ENCODE peak calls at places on chromosomes 3 and 15, in seven cellular contexts. G is GM23338, L is AG09319, Q is heart left ventricle, J is foreskin fibroblast, U is right lobe of liver, N is Peyer's patch. D is an unnamed sample.

GRCh38 chr3:181329024-181329423 is 339.5 kb upstream of the DNAJC19 start:
- DNase-seq in U (no peak), L (no peak), G (no peak), J (no peak), N (no peak), Q (no peak), D (no peak)

GRCh38 chr3:149375164-149375823 is 2.2 kb downstream of the TM4SF1 start:
- DNase-seq in J (no peak), U (no peak), N (no peak), L (no peak), G (no peak), Q (no peak), D (no peak)

GRCh38 chr15:48250640-48251076 is 44.6 kb downstream of the SLC12A1 start:
- DNase-seq in Q (peak; percentile 31), L (peak; percentile 54), N (no peak), G (peak; percentile 85), J (peak; percentile 54), U (no peak), D (no peak)

GRCh38 chr3:57967590-57967989 is 40.6 kb upstream of the FLNB start:
- DNase-seq in U (no peak), J (no peak), Q (no peak), L (no peak), G (no peak), N (peak; percentile 83), D (no peak)

GRCh38 chr3:127006781-127007436 is 24.0 kb downstream of the PLXNA1 start:
- DNase-seq in L (no peak), G (no peak), Q (no peak), N (no peak), U (no peak), J (no peak), D (no peak)

GRCh38 chr3:48184299-48184698 is 3.9 kb downstream of the CDC25A start:
- DNase-seq in N (no peak), G (no peak), L (no peak), J (no peak), U (no peak), Q (no peak), D (no peak)

GRCh38 chr3:177150970-177151627 is 46.2 kb downstream of the TBL1XR1 start:
- DNase-seq in N (no peak), Q (no peak), L (peak; percentile 10), G (no peak), U (no peak), J (peak; percentile 71), D (no peak)

GRCh38 chr3:58006661-58007060 is 1.6 kb upstream of the FLNB start:
- DNase-seq in L (no peak), N (no peak), G (no peak), Q (no peak), J (no peak), U (no peak), D (no peak)

GRCh38 chr3:161096771-161097367 is 8.3 kb downstream of the B3GALNT1 start:
- DNase-seq in J (no peak), Q (no peak), L (no peak), N (peak; percentile 52), U (no peak), G (peak; percentile 76), D (no peak)
- TF ChIP-seq CTCF in J (no peak), Q (peak; percentile 40), L (peak; percentile 19), N (peak; percentile 43), U (peak; percentile 52), G (peak; percentile 73), D (no peak)

GRCh38 chr15:68700395-68701123 is 120.1 kb downstream of the ANP32A start:
- DNase-seq in Q (peak; percentile 83), J (peak; percentile 48), N (no peak), L (no peak), U (no peak), G (peak; percentile 59), D (no peak)
- TF ChIP-seq CTCF in Q (no peak), J (no peak), N (no peak), L (no peak), U (no peak), G (no peak), D (no peak)

GRCh38 chr15:93028632-93029612 is 60.1 kb downstream of the RGMA start:
- DNase-seq in Q (peak; percentile 90), L (peak; percentile 93), J (peak; percentile 90), U (peak; percentile 84), G (no peak), N (peak; percentile 59), D (peak; percentile 60)
- TF ChIP-seq CTCF in Q (no peak), L (no peak), J (no peak), U (no peak), G (no peak), N (no peak), D (no peak)

GRCh38 chr3:62496509-62496908 is 123.2 kb upstream of the FEZF2 start:
- DNase-seq in U (no peak), J (no peak), G (no peak), L (no peak), Q (no peak), N (no peak), D (no peak)

GRCh38 chr3:62497156-62497555 is 123.8 kb upstream of the FEZF2 start:
- DNase-seq in N (no peak), Q (no peak), G (no peak), J (no peak), U (no peak), L (no peak), D (no peak)

GRCh38 chr3:62493116-62493801 is 119.9 kb upstream of the FEZF2 start:
- DNase-seq in U (no peak), G (peak; percentile 52), N (no peak), L (no peak), Q (no peak), J (no peak), D (no peak)
- TF ChIP-seq CTCF in U (no peak), G (peak; percentile 88), N (no peak), L (peak; percentile 20), Q (no peak), J (peak; percentile 28), D (no peak)

DNA sequence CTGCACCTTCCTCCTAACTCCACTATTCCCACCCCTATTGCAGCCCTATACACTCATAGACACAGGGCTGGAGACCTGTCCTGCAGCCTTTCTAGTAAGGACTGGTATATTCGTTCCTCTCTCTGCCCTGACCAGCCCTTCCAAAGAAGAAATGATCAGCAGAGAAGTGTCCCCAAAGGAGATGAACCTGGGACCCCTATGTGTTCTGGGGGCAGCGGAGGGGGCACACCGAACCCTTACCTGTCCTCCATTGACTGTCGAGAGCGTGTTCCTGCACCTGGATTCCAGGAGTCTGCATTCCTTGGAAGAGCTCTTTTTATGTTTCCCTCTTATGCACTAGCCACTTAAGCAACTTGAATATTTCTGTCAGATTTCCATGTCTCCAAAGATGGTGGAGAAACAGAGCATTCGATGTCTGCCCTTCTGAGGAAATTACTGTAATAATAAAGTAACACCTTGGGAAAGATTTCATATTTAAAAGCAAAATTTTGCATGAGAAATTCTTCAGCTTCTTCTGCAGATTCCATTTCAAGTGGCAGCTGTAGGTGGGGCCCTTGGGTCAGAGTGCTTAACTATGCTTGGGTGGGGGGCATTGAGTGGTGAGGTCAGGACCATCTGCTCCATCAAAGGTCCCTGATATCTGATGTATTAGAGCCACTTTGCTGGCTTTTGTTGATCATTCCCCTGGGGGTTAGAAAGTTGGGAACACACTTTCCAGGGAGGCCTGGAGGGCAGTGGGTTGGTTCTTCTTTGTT is 6.3 kb downstream of the EPHB1 start:
- DNase-seq in Q (no peak), N (no peak), J (no peak), U (no peak), L (no peak), G (no peak), D (no peak)
- TF ChIP-seq CTCF in Q (no peak), N (no peak), J (no peak), U (no peak), L (no peak), G (no peak), D (no peak)